ENCODE peak calls at places on chromosomes 2 and 18, in five cellular contexts. M is effector CD4-positive, alpha-beta T cell; D is COR-L47; X is activated CD4-positive, alpha-beta T cell treated with anti-CD3 and anti-CD28 coated beads, Interleukin-2, amount 10 ng/mL, durations not matched to agents 7 days and 5 days; Q is HS-5. C is an unnamed sample.

GRCh38 chr2:28563869-28564268 is 68.0 kb downstream of the PLB1 start:
- DNase-seq in X (no peak), D (no peak), M (no peak), Q (no peak), C (no peak)

GRCh38 chr18:50340078-50340477 is 34.8 kb upstream of the SKA1 start:
- DNase-seq in D (no peak), X (no peak), M (no peak), Q (no peak), C (no peak)

GRCh38 chr2:124542932-124543640 is 518.0 kb downstream of the CNTNAP5 start:
- DNase-seq in Q (no peak), M (no peak), X (no peak), D (no peak), C (no peak)

GRCh38 chr2:218708086-218708485 is 2.5 kb upstream of the TTLL4 start:
- DNase-seq in X (no peak), D (no peak), M (no peak), Q (no peak), C (no peak)

GRCh38 chr2:112257575-112257974 is 2.7 kb upstream of the ZC3H8 start:
- DNase-seq in Q (no peak), M (no peak), X (no peak), D (no peak), C (no peak)

GRCh38 chr2:84924173-84925106 is 19.0 kb downstream of the TMSB10 start:
- DNase-seq in M (no peak), Q (no peak), X (peak; percentile 79), D (no peak), C (peak; percentile 5)

GRCh38 chr2:12120281-12121150 is 374.1 kb downstream of the LPIN1 start:
- DNase-seq in Q (peak; percentile 80), X (no peak), D (no peak), M (no peak), C (no peak)

GRCh38 chr2:36432479-36432878 is 76.9 kb downstream of the CRIM1 start:
- DNase-seq in X (no peak), Q (no peak), D (no peak), M (no peak), C (no peak)

GRCh38 chr2:184154438-184154837 is 443.9 kb upstream of the ZNF804A start:
- DNase-seq in D (no peak), Q (peak; percentile 54), X (no peak), M (no peak), C (no peak)

C was measured in effector CD8-positive, alpha-beta T cell.